ENCODE peak calls at places on chromosomes 13 and 19, in six cellular contexts. F is CD4-positive, CD25-positive, alpha-beta regulatory T cell; H is astrocyte of the spinal cord; L is keratinocyte; S is foreskin fibroblast; O is breast epithelium. M is an unnamed sample.

GRCh38 chr19:11694533-11695439 is 44.0 kb downstream of the ZNF823 start:
- DNase-seq in F (peak), H (peak), L (peak), S (peak), O (peak), M (peak)

GRCh38 chr13:65154661-65155447 is 2075.3 kb downstream of the PCDH9 start:
- DNase-seq in F (no peak), H (no peak), L (no peak), S (no peak), O (no peak), M (no peak)

GRCh38 chr19:11300811-11301120 is 4.8 kb downstream of the TSPAN16 start:
- DNase-seq in F (no peak), H (no peak), L (no peak), S (no peak), O (no peak), M (no peak)

GRCh38 chr13:107289540-107289939 is 721.6 kb upstream of the ARGLU1 start:
- DNase-seq in F (no peak), H (peak), L (no peak), S (no peak), O (no peak), M (peak)

GRCh38 chr19:29491995-29492577 is 33.7 kb upstream of the VSTM2B start:
- DNase-seq in F (no peak), H (no peak), L (no peak), S (no peak), O (no peak), M (no peak)

GRCh38 chr19:12773571-12773970 is 1.8 kb downstream of the HOOK2 start:
- DNase-seq in F (peak), H (no peak), L (no peak), S (peak), O (no peak), M (peak)

GRCh38 chr13:98577823-98578285 is 947 bp upstream of the STK24 start:
- DNase-seq in F (no peak), H (no peak), L (no peak), S (no peak), O (no peak), M (no peak)

GRCh38 chr13:94063096-94063495 is 416.4 kb downstream of the DCT start:
- DNase-seq in F (no peak), H (peak), L (no peak), S (peak), O (no peak), M (peak)

GRCh38 chr13:28606466-28606865 is 52.5 kb upstream of the POMP start:
- DNase-seq in F (no peak), H (no peak), L (no peak), S (no peak), O (no peak), M (no peak)

GRCh38 chr13:103772576-103772975 is 706.4 kb upstream of the SLC10A2 start:
- DNase-seq in F (no peak), H (no peak), L (no peak), S (no peak), O (no peak), M (no peak)

GRCh38 chr19:16418597-16418962 is 53.2 kb downstream of the EPS15L1 start:
- DNase-seq in F (no peak), H (no peak), L (no peak), S (no peak), O (no peak), M (no peak)

GRCh38 chr19:4067396-4068057 is 828 bp upstream of the ZBTB7A start:
- DNase-seq in F (no peak), H (no peak), L (no peak), S (no peak), O (no peak), M (peak)

GRCh38 chr19:40320558-40320935 is 27.6 kb downstream of the C19orf47 start:
- DNase-seq in F (no peak), H (no peak), L (no peak), S (no peak), O (no peak), M (no peak)

GRCh38 chr19:40690699-40691420 is 409 bp upstream of the NUMBL start:
- DNase-seq in F (peak), H (peak), L (no peak), S (peak), O (peak), M (peak)

GRCh38 chr19:44696939-44697669 is 1.8 kb upstream of the CEACAM16 start:
- DNase-seq in F (no peak), H (no peak), L (no peak), S (no peak), O (no peak), M (no peak)

GRCh38 chr13:113863511-113864302 is at the start of gene GAS6:
- DNase-seq in F (peak), H (peak), L (no peak), S (peak), O (peak), M (peak)

GRCh38 chr13:90443268-90443667 is 904.2 kb upstream of the MIR17HG start:
- DNase-seq in F (no peak), H (no peak), L (no peak), S (no peak), O (no peak), M (no peak)

GRCh38 chr13:38607136-38607535 is 79.7 kb upstream of the FREM2 start:
- DNase-seq in F (no peak), H (no peak), L (no peak), S (no peak), O (no peak), M (peak)

GRCh38 chr19:15900504-15900903 is 2.6 kb upstream of the CYP4F2 start:
- DNase-seq in F (no peak), H (no peak), L (no peak), S (no peak), O (no peak), M (no peak)

GRCh38 chr19:5563941-5564612 is 3.7 kb downstream of the TINCR start:
- DNase-seq in F (no peak), H (no peak), L (no peak), S (peak), O (no peak), M (peak)

GRCh38 chr13:74306496-74306895 is 172.3 kb upstream of the KLF12 start:
- DNase-seq in F (no peak), H (peak), L (no peak), S (peak), O (no peak), M (peak)

GRCh38 chr19:39265321-39265916 is 2.8 kb upstream of the IFNL2 start:
- DNase-seq in F (no peak), H (no peak), L (no peak), S (no peak), O (no peak), M (peak)

GRCh38 chr19:44607049-44607448 is 6.3 kb upstream of the IGSF23 start:
- DNase-seq in F (no peak), H (no peak), L (no peak), S (peak), O (no peak), M (peak)

GRCh38 chr19:10544242-10544752 is 593 bp downstream of the ATG4D start:
- DNase-seq in F (peak), H (no peak), L (no peak), S (peak), O (no peak), M (peak)

GRCh38 chr13:35927554-35927953 is 203.6 kb downstream of the DCLK1 start:
- DNase-seq in F (no peak), H (peak), L (no peak), S (peak), O (no peak), M (peak)

GRCh38 chr13:96671073-96671472 is 323.2 kb downstream of the OXGR1 start:
- DNase-seq in F (no peak), H (no peak), L (no peak), S (peak), O (no peak), M (peak)

GRCh38 chr13:42804244-42804868 is 23.0 kb downstream of the FAM216B start:
- DNase-seq in F (no peak), H (no peak), L (no peak), S (no peak), O (no peak), M (no peak)

GRCh38 chr13:71625183-71625582 is 241.8 kb downstream of the DACH1 start:
- DNase-seq in F (no peak), H (no peak), L (no peak), S (peak), O (no peak), M (no peak)

GRCh38 chr19:12937243-12938053 is 961 bp upstream of the CALR start:
- DNase-seq in F (no peak), H (no peak), L (no peak), S (no peak), O (no peak), M (peak)

GRCh38 chr13:48304132-48304876 is 753 bp downstream of the RB1 start:
- DNase-seq in F (peak), H (peak), L (no peak), S (peak), O (no peak), M (peak)

GRCh38 chr13:84121456-84121855 is 239.2 kb upstream of the SLITRK1 start:
- DNase-seq in F (no peak), H (peak), L (no peak), S (no peak), O (no peak), M (no peak)

GRCh38 chr13:73879346-73880020 is 254.7 kb downstream of the KLF12 start:
- DNase-seq in F (no peak), H (no peak), L (no peak), S (no peak), O (no peak), M (no peak)

GRCh38 chr19:5403968-5404640 is 51.1 kb upstream of the ZNRF4 start:
- DNase-seq in F (peak), H (peak), L (peak), S (peak), O (peak), M (peak)

GRCh38 chr19:44905437-44906160 is at the start of gene APOE:
- DNase-seq in F (no peak), H (no peak), L (no peak), S (no peak), O (no peak), M (peak)

GRCh38 chr19:9109959-9110358 is 2.7 kb upstream of the OR7G2 start:
- DNase-seq in F (no peak), H (no peak), L (no peak), S (no peak), O (no peak), M (no peak)
- H3K4me3 ChIP-seq in F (no peak), H (no peak), L (no peak), S (no peak), O (no peak), M (no peak)

DNA sequence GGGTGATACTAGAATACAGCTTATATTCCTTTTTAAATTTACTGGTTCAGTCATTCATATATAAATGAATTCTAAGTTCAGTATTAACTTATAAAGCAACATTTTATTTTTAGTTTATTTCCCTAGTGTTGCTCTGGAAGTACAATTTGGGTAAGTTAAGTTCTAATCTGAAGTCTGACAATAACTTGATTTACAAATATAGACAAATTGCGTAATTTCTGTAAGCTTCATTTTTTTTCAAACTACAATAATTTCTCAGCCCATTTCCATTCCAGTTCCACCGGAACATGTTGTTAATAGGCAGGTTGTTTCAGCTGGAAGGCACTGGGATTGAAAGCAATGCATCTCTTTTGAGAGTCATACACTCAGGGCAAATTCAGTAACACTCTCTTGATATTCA is 2000.7 kb downstream of the OLFM4 start:
- DNase-seq in F (no peak), H (no peak), L (no peak), S (no peak), O (no peak), M (no peak)
- H3K4me3 ChIP-seq in F (no peak), H (no peak), L (no peak), S (no peak), O (no peak), M (no peak)

GRCh38 chr19:42400404-42400803 is 10.3 kb upstream of the CNFN start:
- DNase-seq in F (no peak), H (no peak), L (no peak), S (no peak), O (no peak), M (no peak)

GRCh38 chr19:42401365-42402303 is 11.5 kb upstream of the CNFN start:
- DNase-seq in F (peak), H (peak), L (no peak), S (peak), O (peak), M (peak)

GRCh38 chr19:42406111-42406510 is 16.0 kb upstream of the CNFN start:
- DNase-seq in F (no peak), H (no peak), L (no peak), S (no peak), O (no peak), M (no peak)

GRCh38 chr19:42403586-42403985 is 13.5 kb upstream of the CNFN start:
- DNase-seq in F (no peak), H (no peak), L (no peak), S (no peak), O (no peak), M (no peak)

DNA sequence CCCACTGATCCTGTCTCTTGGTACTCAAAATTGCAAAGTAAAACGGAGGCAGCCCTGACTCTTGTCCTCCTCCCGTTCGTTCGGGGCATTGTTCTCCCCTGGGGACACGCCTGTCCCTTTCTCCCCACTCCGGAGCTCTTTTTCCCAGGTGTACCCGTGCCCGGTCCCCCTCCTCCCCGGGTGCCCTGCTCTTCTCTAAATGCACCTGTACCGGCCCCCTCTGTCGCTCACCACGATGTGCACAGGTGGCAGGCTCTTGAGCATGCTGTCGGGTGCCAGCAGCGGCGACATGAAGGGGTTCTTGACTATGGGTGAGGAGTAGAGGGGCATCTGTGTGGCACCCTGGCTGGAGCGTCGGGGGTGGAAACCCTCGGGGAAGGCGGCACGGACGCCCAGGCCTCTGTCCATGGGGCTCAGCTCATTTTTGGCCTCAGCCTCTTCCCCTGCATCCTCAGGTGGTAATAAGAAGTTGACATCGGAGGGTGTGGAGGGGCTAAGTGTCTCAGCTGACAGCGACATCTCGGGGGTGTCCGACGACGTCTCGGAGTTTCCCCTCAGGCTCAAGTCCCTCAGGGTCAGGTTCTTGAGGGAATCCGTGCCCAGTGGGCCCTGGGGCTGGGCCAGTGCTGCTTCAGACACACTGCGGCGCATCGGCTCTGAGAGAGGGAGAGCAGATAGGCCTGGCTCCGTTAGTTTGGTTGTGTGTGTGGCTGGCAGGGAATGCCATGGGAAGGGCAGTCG is 12.4 kb upstream of the CNFN start:
- DNase-seq in F (no peak), H (no peak), L (no peak), S (no peak), O (no peak), M (no peak)
- H3K4me3 ChIP-seq in F (peak), H (peak), L (no peak), S (peak), O (peak), M (peak)

DNA sequence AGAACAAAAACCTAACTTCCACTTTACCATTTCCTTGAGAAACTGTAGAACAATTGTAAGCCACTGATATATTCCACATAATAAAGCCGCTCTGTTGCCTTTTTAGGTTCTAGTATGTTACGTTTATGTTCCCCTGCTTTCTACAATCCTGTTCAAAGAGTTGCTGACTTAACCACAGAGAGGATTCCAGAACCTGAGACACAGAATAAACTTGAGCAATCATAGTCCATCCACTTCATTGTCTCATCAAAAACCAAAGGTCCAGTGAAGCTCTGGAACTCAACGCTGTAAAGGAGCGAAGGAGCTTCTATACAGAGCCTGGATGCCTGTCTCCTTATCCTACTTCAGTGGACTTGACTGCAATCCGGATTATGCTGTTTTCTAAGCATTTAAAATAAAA is 4.6 kb downstream of the STARD13 start:
- DNase-seq in F (no peak), H (peak), L (no peak), S (peak), O (no peak), M (peak)
- H3K4me3 ChIP-seq in F (no peak), H (no peak), L (peak), S (no peak), O (no peak), M (peak)